ENCODE peak calls at places on chromosomes 5 and 9, in five cellular contexts. N is breast epithelium, V is transverse colon, C is K562, T is suprapubic skin. U is an unnamed sample.

GRCh38 chr5:33781286-33781685 is 110.5 kb downstream of the ADAMTS12 start:
- DNase-seq in N (no peak), V (no peak), C (no peak), T (no peak), U (no peak)

GRCh38 chr9:14250779-14251145 is 63.2 kb downstream of the NFIB start:
- DNase-seq in N (no peak), V (no peak), C (no peak), T (no peak), U (no peak)

GRCh38 chr9:83620841-83621636 is 1.9 kb upstream of the IDNK start:
- DNase-seq in N (no peak), V (peak; percentile 52), C (peak; percentile 58), T (no peak), U (no peak)

GRCh38 chr9:100160021-100160420 is 61.0 kb downstream of the INVS start:
- DNase-seq in N (no peak), V (no peak), C (no peak), T (no peak), U (no peak)

GRCh38 chr5:13939647-13940046 is 4.8 kb downstream of the DNAH5 start:
- DNase-seq in N (no peak), V (no peak), C (no peak), T (no peak), U (no peak)

GRCh38 chr5:98796197-98796972 is 22.9 kb downstream of the RGMB start:
- DNase-seq in N (no peak), V (peak; percentile 55), C (peak; percentile 51), T (no peak), U (no peak)

GRCh38 chr5:170135796-170136490 is 30.2 kb downstream of the FOXI1 start:
- DNase-seq in N (no peak), V (no peak), C (no peak), T (no peak), U (no peak)

GRCh38 chr9:34546834-34547827 is 24.3 kb upstream of the ENHO start:
- DNase-seq in N (no peak), V (peak; percentile 64), C (peak; percentile 68), T (peak; percentile 85), U (no peak)

GRCh38 chr5:94745786-94746730 is 127.6 kb downstream of the SLF1 start:
- DNase-seq in N (no peak), V (no peak), C (no peak), T (no peak), U (no peak)

GRCh38 chr5:151408633-151409243 is 38.7 kb upstream of the SLC36A1 start:
- DNase-seq in N (no peak), V (no peak), C (no peak), T (no peak), U (no peak)

GRCh38 chr5:179759961-179760541 is 27.4 kb downstream of the MAML1 start:
- DNase-seq in N (no peak), V (no peak), C (peak; percentile 42), T (no peak), U (no peak)

GRCh38 chr5:40687316-40687715 is 7.6 kb downstream of the PTGER4 start:
- DNase-seq in N (no peak), V (no peak), C (no peak), T (no peak), U (no peak)

GRCh38 chr5:2669913-2670312 is 81.6 kb downstream of the IRX2 start:
- DNase-seq in N (no peak), V (no peak), C (no peak), T (peak; percentile 71), U (no peak)

GRCh38 chr5:179139111-179139935 is 79.2 kb downstream of the ZNF354C start:
- DNase-seq in N (no peak), V (no peak), C (no peak), T (no peak), U (no peak)

GRCh38 chr9:74663456-74663855 is 166.3 kb downstream of the RORB start:
- DNase-seq in N (no peak), V (no peak), C (no peak), T (no peak), U (no peak)

GRCh38 chr5:112445626-112446350 is 26.7 kb upstream of the EPB41L4A start:
- DNase-seq in N (no peak), V (no peak), C (no peak), T (no peak), U (no peak)

GRCh38 chr5:83564069-83564749 is 92.7 kb downstream of the VCAN start:
- DNase-seq in N (no peak), V (no peak), C (peak; percentile 49), T (no peak), U (peak; percentile 40)

GRCh38 chr5:158463188-158463587 is 604.2 kb upstream of the CLINT1 start:
- DNase-seq in N (no peak), V (no peak), C (no peak), T (no peak), U (no peak)

GRCh38 chr5:26649000-26649399 is 389.4 kb downstream of the CDH9 start:
- DNase-seq in N (no peak), V (no peak), C (no peak), T (no peak), U (no peak)

GRCh38 chr9:115606851-115607250 is 488.9 kb upstream of the TNC start:
- DNase-seq in N (no peak), V (no peak), C (no peak), T (no peak), U (no peak)

GRCh38 chr5:116459306-116459705 is 115.3 kb downstream of the SEMA6A start:
- DNase-seq in N (no peak), V (no peak), C (no peak), T (no peak), U (no peak)

GRCh38 chr5:135718151-135718550 is 116.3 kb upstream of the SLC25A48 start:
- DNase-seq in N (no peak), V (no peak), C (no peak), T (peak; percentile 21), U (no peak)

GRCh38 chr9:129197978-129198736 is 20.1 kb upstream of the IER5L start:
- DNase-seq in N (no peak), V (peak; percentile 36), C (no peak), T (no peak), U (no peak)

GRCh38 chr5:10354048-10354872 is 765 bp downstream of the MARCHF6 start:
- DNase-seq in N (no peak), V (peak; percentile 55), C (peak; percentile 89), T (no peak), U (no peak)

GRCh38 chr9:83630938-83631457 is 8.1 kb downstream of the IDNK start:
- DNase-seq in N (no peak), V (no peak), C (no peak), T (no peak), U (no peak)

GRCh38 chr9:70229026-70229425 is 29.8 kb upstream of the SMC5 start:
- DNase-seq in N (no peak), V (no peak), C (no peak), T (no peak), U (no peak)
- H3K27ac ChIP-seq in N (no peak overlapping the region), V (no peak overlapping the region), C (no peak overlapping the region), T (no peak overlapping the region), U (no peak overlapping the region)

DNA sequence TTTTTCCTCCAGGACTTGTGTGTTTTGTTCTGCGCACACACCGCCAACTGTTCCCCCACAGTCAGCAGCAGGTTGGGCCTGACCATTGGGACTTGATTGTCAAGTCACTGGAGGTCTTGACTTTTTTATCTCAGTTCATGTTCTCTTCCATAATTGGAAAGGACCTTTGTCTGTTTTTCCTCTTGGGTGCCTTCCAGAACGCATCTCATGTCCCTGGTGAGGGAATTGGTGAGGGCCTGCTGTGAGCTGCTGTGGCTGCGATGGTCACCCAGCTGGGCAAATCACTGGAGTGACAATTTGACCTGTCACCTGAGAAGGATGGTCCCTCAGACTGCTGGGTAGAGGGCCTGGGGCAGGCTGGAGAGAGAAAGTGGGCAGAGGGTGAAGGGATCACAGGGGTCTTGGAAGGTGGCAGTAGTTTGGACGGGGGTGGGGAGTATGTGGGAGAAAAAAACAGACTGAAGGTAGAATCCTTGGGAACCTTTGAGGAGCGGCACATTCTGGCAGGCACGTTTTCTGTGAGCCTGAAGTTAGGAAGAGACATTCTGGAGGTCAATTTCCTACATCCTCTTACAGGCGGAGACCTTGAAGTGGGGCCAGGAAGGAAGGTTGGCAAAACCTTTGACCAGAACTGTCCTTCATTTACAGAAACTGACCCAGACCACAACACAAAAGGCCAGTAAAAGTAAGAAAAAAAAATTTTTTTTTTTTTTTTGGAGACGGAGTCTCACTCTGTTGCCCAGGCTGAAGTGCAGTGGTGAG is 4.4 kb downstream of the CDK9 start:
- DNase-seq in N (no peak), V (no peak), C (no peak), T (no peak), U (no peak)
- TF ChIP-seq POLR2AphosphoS5 in N (no peak), V (no peak), C (no peak), T (no peak), U (no peak)

DNA sequence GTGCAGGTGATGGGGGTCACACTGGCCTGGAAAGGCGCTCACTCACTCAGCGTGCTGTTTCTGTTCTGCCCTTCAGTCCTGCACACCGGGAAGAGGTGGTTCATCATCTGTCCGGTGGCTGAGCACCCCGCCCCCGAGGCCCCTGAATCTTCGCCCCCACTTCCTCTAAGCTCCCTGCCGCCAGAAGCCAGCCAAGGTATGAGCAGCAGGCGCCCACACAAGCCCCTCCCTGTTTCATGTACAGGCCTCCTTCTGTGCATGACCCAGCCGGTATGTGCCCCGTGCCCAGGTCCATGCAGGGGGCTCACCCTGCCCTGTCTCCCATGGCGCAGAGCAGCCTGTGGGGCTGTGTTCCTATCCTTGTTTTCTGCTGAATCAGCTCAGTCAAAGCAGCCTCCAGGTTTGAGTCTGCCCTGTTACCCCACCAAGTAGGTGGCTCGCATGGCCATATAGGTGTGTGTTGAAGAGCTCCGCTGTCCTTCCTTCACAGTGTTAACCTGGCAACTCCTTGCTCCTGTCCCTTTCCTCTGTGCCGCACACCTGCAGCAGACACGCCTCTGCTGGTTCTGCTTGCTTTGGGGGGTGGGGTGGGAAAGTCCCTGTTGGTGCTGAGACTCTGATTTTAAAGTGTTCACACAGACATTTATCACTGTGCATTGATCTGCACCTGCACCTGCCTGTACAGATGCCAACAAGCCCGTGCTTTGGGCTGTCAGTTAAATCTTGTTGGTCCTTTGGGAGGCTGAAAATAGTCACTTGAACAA is 84.8 kb downstream of the WNK2 start:
- DNase-seq in N (no peak), V (peak; percentile 76), C (no peak), T (peak; percentile 52), U (no peak)
- H3K27ac ChIP-seq in N (no peak overlapping the region), V (peak overlapping the region; percentile 74), C (no peak overlapping the region), T (no peak overlapping the region), U (no peak overlapping the region)

GRCh38 chr9:133813749-133814585 is 75.8 kb upstream of the SARDH start:
- DNase-seq in N (no peak), V (no peak), C (no peak), T (no peak), U (no peak)

GRCh38 chr9:133812077-133812868 is 74.1 kb upstream of the SARDH start:
- DNase-seq in N (no peak), V (no peak), C (no peak), T (no peak), U (no peak)

GRCh38 chr9:133812941-133813748 is 75.0 kb upstream of the SARDH start:
- DNase-seq in N (no peak), V (no peak), C (no peak), T (no peak), U (no peak)

GRCh38 chr9:133815781-133816180 is 77.6 kb upstream of the SARDH start:
- DNase-seq in N (no peak), V (no peak), C (no peak), T (no peak), U (no peak)

DNA sequence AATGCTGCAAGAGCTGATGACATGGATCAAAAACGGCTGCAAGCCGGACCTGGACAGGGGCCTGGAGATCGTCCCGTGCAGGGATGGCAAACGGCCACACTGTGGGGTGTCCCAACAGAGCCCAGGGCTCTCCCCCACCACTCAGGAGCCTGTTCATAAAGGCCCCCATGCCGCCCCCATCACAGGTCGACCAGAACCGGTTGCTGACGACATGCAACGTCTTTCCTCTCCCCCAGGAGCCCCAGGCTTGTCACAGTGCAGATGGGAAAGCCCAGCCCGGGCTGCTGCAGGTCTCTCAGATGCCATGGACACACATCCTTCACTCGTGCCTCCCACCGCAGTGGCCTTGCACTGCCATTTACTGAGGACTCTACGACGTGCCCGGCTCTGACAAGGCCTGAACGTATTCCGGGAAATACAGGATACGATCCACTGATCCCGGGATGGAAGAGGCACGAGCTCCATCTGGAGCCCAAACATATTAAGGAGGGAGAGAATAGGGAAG is 76.5 kb upstream of the SARDH start:
- DNase-seq in N (no peak), V (no peak), C (no peak), T (no peak), U (no peak)
- TF ChIP-seq POLR2AphosphoS5 in N (no peak), V (no peak), C (no peak), T (no peak), U (no peak)

U was measured in SK-N-MC.